ENCODE peak calls at places on chromosomes 3 and 15, in five cellular contexts. One of them, this sample, is unnamed.
A peak's percentile ranks its signal among the peaks of the same experiment; 100 is the strongest.

GRCh38 chr3:189276481-189277190 is 104.9 kb downstream of the TPRG1 start:
- DNase-seq in lower lobe of right lung: no peak
- DNase-seq in OCI-LY7: peak; percentile 8
- DNase-seq in spleen: no peak
- DNase-seq in fibroblast of lung: peak; percentile 86
- DNase-seq in this sample: no peak

GRCh38 chr3:191239439-191240035 is 40.5 kb downstream of the OSTN start:
- DNase-seq in lower lobe of right lung: no peak
- DNase-seq in OCI-LY7: no peak
- DNase-seq in spleen: no peak
- DNase-seq in fibroblast of lung: peak; percentile 12
- DNase-seq in this sample: no peak

GRCh38 chr3:129315386-129315991 is 36.8 kb downstream of the HMCES start:
- DNase-seq in lower lobe of right lung: peak; percentile 76
- DNase-seq in OCI-LY7: peak; percentile 78
- DNase-seq in spleen: peak; percentile 89
- DNase-seq in fibroblast of lung: peak; percentile 36
- DNase-seq in this sample: no peak

GRCh38 chr15:88385078-88385700 is 82.0 kb downstream of the MRPL46 start:
- DNase-seq in lower lobe of right lung: no peak
- DNase-seq in OCI-LY7: no peak
- DNase-seq in spleen: no peak
- DNase-seq in fibroblast of lung: peak; percentile 78
- DNase-seq in this sample: no peak

GRCh38 chr15:97648728-97649127 is 311.8 kb upstream of the ARRDC4 start:
- DNase-seq in lower lobe of right lung: no peak
- DNase-seq in OCI-LY7: no peak
- DNase-seq in spleen: no peak
- DNase-seq in fibroblast of lung: no peak
- DNase-seq in this sample: no peak

GRCh38 chr3:46559030-46559704 is 6.9 kb downstream of the LRRC2 start:
- DNase-seq in lower lobe of right lung: no peak
- DNase-seq in OCI-LY7: no peak
- DNase-seq in spleen: no peak
- DNase-seq in fibroblast of lung: no peak
- DNase-seq in this sample: no peak

GRCh38 chr3:127170794-127171193 is 22.1 kb upstream of the PRR23E start:
- DNase-seq in lower lobe of right lung: no peak
- DNase-seq in OCI-LY7: no peak
- DNase-seq in spleen: no peak
- DNase-seq in fibroblast of lung: peak; percentile 78
- DNase-seq in this sample: no peak

GRCh38 chr3:56970401-56971002 is 90.0 kb upstream of the SPATA12 start:
- DNase-seq in lower lobe of right lung: no peak
- DNase-seq in OCI-LY7: peak; percentile 46
- DNase-seq in spleen: no peak
- DNase-seq in fibroblast of lung: peak; percentile 56
- DNase-seq in this sample: peak; percentile 29

GRCh38 chr3:30333903-30334302 is 272.5 kb upstream of the TGFBR2 start:
- DNase-seq in lower lobe of right lung: no peak
- DNase-seq in OCI-LY7: no peak
- DNase-seq in spleen: no peak
- DNase-seq in fibroblast of lung: peak; percentile 59
- DNase-seq in this sample: no peak

GRCh38 chr3:54954019-54954418 is 26.2 kb upstream of the LRTM1 start:
- DNase-seq in lower lobe of right lung: no peak
- DNase-seq in OCI-LY7: no peak
- DNase-seq in spleen: no peak
- DNase-seq in fibroblast of lung: peak; percentile 96
- DNase-seq in this sample: no peak

GRCh38 chr3:148750296-148750695 is 52.6 kb downstream of the AGTR1 start:
- DNase-seq in lower lobe of right lung: no peak
- DNase-seq in OCI-LY7: no peak
- DNase-seq in spleen: no peak
- DNase-seq in fibroblast of lung: peak; percentile 15
- DNase-seq in this sample: no peak

GRCh38 chr3:78139166-78139565 is 1099.3 kb downstream of the ROBO2 start:
- DNase-seq in lower lobe of right lung: no peak
- DNase-seq in OCI-LY7: no peak
- DNase-seq in spleen: no peak
- DNase-seq in fibroblast of lung: peak; percentile 86
- DNase-seq in this sample: no peak

GRCh38 chr3:134148534-134148933 is 102.1 kb downstream of the RYK start:
- DNase-seq in lower lobe of right lung: no peak
- DNase-seq in OCI-LY7: no peak
- DNase-seq in spleen: no peak
- DNase-seq in fibroblast of lung: peak; percentile 14
- DNase-seq in this sample: no peak

GRCh38 chr15:101276501-101277037 is 716 bp downstream of the SELENOS start:
- DNase-seq in lower lobe of right lung: no peak
- DNase-seq in OCI-LY7: peak; percentile 52
- DNase-seq in spleen: no peak
- DNase-seq in fibroblast of lung: no peak
- DNase-seq in this sample: no peak

GRCh38 chr15:89400997-89401590 is 66.5 kb upstream of the POLG start:
- DNase-seq in lower lobe of right lung: no peak
- DNase-seq in OCI-LY7: no peak
- DNase-seq in spleen: no peak
- DNase-seq in fibroblast of lung: no peak
- DNase-seq in this sample: no peak

GRCh38 chr3:27345959-27346865 is 23.0 kb downstream of the NEK10 start:
- DNase-seq in lower lobe of right lung: no peak
- DNase-seq in OCI-LY7: no peak
- DNase-seq in spleen: no peak
- DNase-seq in fibroblast of lung: no peak
- DNase-seq in this sample: no peak

GRCh38 chr3:50267280-50267913 is 1.6 kb upstream of the SEMA3B start:
- DNase-seq in lower lobe of right lung: peak; percentile 80
- DNase-seq in OCI-LY7: no peak
- DNase-seq in spleen: no peak
- DNase-seq in fibroblast of lung: peak; percentile 28
- DNase-seq in this sample: no peak

GRCh38 chr3:188396900-188397299 is 242.9 kb downstream of the LPP start:
- DNase-seq in lower lobe of right lung: no peak
- DNase-seq in OCI-LY7: no peak
- DNase-seq in spleen: no peak
- DNase-seq in fibroblast of lung: no peak
- DNase-seq in this sample: no peak

GRCh38 chr15:40338921-40339620 is 1.7 kb downstream of the CCDC9B start:
- DNase-seq in lower lobe of right lung: no peak
- DNase-seq in OCI-LY7: no peak
- DNase-seq in spleen: no peak
- DNase-seq in fibroblast of lung: peak; percentile 96
- DNase-seq in this sample: no peak

GRCh38 chr3:127525373-127525772 is 65.2 kb downstream of the TPRA1 start:
- DNase-seq in lower lobe of right lung: no peak
- DNase-seq in OCI-LY7: no peak
- DNase-seq in spleen: no peak
- DNase-seq in fibroblast of lung: peak; percentile 82
- DNase-seq in this sample: no peak

GRCh38 chr3:128432301-128432897 is 34.3 kb downstream of the DNAJB8 start:
- DNase-seq in lower lobe of right lung: no peak
- DNase-seq in OCI-LY7: no peak
- DNase-seq in spleen: no peak
- DNase-seq in fibroblast of lung: no peak
- DNase-seq in this sample: no peak

GRCh38 chr3:19885468-19885867 is 48.5 kb downstream of the EFHB start:
- DNase-seq in lower lobe of right lung: no peak
- DNase-seq in OCI-LY7: peak; percentile 56
- DNase-seq in spleen: no peak
- DNase-seq in fibroblast of lung: peak; percentile 25
- DNase-seq in this sample: peak; percentile 8

GRCh38 chr3:29561651-29562050 is 280.8 kb downstream of the RBMS3 start:
- DNase-seq in lower lobe of right lung: no peak
- DNase-seq in OCI-LY7: no peak
- DNase-seq in spleen: no peak
- DNase-seq in fibroblast of lung: no peak
- DNase-seq in this sample: no peak

GRCh38 chr15:79078763-79079395 is 11.7 kb downstream of the RASGRF1 start:
- DNase-seq in lower lobe of right lung: no peak
- DNase-seq in OCI-LY7: no peak
- DNase-seq in spleen: no peak
- DNase-seq in fibroblast of lung: no peak
- DNase-seq in this sample: no peak

GRCh38 chr3:13835246-13835645 is 44.6 kb downstream of the WNT7A start:
- DNase-seq in lower lobe of right lung: no peak
- DNase-seq in OCI-LY7: no peak
- DNase-seq in spleen: peak; percentile 32
- DNase-seq in fibroblast of lung: no peak
- DNase-seq in this sample: no peak

GRCh38 chr15:57503051-57503702 is 88.5 kb upstream of the MYZAP start:
- DNase-seq in lower lobe of right lung: no peak
- DNase-seq in OCI-LY7: peak; percentile 8
- DNase-seq in spleen: no peak
- DNase-seq in fibroblast of lung: no peak
- DNase-seq in this sample: no peak

GRCh38 chr3:111765136-111765535 is 93.9 kb upstream of the PHLDB2 start:
- DNase-seq in lower lobe of right lung: no peak
- DNase-seq in OCI-LY7: no peak
- DNase-seq in spleen: no peak
- DNase-seq in fibroblast of lung: no peak
- DNase-seq in this sample: no peak

DNA sequence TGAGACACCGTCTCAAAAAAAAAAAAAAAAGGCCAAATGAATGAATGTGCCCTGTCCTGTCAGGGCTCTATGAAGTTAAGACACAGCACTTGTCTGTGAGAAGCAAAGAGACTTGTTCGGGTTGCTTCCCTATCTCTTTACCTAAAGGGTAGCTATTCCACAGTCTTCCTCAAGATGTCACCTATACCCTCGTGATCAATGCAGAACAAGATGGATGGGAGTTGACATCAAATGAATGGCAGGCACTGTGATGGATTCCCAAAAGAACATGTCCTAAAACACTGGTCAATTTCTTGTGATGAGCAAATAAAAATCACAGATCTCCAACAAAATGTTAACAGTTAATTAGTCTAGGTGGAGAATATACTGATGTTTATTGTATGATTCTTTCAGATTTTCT is 9.5 kb downstream of the TADA3 start:
- DNase-seq in lower lobe of right lung: no peak
- DNase-seq in OCI-LY7: peak; percentile 56
- DNase-seq in spleen: no peak
- DNase-seq in fibroblast of lung: no peak
- DNase-seq in this sample: no peak
- TF ChIP-seq CTCF in lower lobe of right lung: no peak
- TF ChIP-seq CTCF in OCI-LY7: peak; percentile 77
- TF ChIP-seq CTCF in spleen: no peak
- TF ChIP-seq CTCF in fibroblast of lung: no peak
- TF ChIP-seq CTCF in this sample: peak; percentile 26

DNA sequence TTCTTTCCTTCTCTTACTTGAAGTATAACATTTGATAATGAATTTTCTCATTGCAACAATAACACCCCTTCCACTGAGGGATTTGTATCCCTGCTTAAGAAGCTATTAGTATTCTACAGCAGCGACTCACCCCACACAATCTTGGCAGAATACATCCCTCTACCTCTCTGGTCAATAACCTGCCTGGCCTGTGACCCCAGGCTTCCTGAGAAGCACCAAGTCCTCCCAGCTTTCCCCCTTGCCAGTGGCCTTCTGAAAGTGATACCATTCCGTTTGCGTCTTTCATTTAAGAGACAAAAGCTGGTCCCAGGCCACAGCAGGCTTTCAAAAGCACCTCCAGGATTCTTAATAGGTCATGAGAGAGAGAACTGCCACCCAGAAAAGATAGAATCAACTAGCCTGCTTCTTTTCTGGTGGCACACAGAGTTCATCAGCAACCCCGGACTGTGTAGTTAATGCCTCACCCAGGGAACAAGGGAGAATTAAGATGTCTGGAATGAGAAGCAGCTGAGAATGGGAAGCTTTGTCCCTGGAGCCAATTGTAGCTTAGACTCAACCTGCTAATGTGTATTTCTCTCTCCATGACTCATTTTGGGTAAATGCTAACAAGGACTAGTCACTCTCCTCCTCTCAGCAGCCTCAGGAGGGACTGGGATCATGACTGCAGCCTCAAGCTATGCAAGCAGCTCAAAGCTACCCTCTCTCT is 101.0 kb upstream of the CPNE4 start:
- DNase-seq in lower lobe of right lung: no peak
- DNase-seq in OCI-LY7: no peak
- DNase-seq in spleen: no peak
- DNase-seq in fibroblast of lung: peak; percentile 99
- DNase-seq in this sample: no peak
- H3K4me3 ChIP-seq in lower lobe of right lung: no peak overlapping the region
- H3K4me3 ChIP-seq in OCI-LY7: no peak overlapping the region
- H3K4me3 ChIP-seq in spleen: no peak overlapping the region
- H3K4me3 ChIP-seq in fibroblast of lung: no peak overlapping the region
- H3K4me3 ChIP-seq in this sample: no peak overlapping the region

GRCh38 chr3:125602752-125603649 is 7.7 kb upstream of the OSBPL11 start:
- DNase-seq in lower lobe of right lung: no peak
- DNase-seq in OCI-LY7: no peak
- DNase-seq in spleen: no peak
- DNase-seq in fibroblast of lung: peak; percentile 86
- DNase-seq in this sample: no peak
- TF ChIP-seq CTCF in lower lobe of right lung: no peak
- TF ChIP-seq CTCF in OCI-LY7: peak; percentile 12
- TF ChIP-seq CTCF in spleen: no peak
- TF ChIP-seq CTCF in fibroblast of lung: peak; percentile 12
- TF ChIP-seq CTCF in this sample: no peak

DNA sequence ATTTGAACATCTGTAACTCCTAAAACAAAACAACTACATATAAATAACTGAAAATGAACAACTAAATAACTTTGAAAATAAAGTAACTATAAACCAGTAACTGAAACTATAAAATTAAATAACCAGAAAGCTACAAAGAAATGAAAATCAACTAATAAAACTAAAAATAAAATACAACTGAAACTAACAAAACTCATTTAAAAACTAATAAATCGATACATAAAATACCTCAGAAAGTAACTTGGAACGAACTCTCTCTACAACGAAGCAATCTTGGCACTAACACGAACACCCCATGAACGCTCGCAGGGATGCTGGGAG is 15.9 kb upstream of the LAMP3 start:
- DNase-seq in lower lobe of right lung: no peak
- DNase-seq in OCI-LY7: no peak
- DNase-seq in spleen: no peak
- DNase-seq in fibroblast of lung: no peak
- DNase-seq in this sample: no peak
- H3K4me3 ChIP-seq in lower lobe of right lung: peak overlapping the region; percentile 62
- H3K4me3 ChIP-seq in OCI-LY7: no peak overlapping the region
- H3K4me3 ChIP-seq in spleen: peak overlapping the region; percentile 33
- H3K4me3 ChIP-seq in fibroblast of lung: peak overlapping the region; percentile 46
- H3K4me3 ChIP-seq in this sample: peak overlapping the region; percentile 5

DNA sequence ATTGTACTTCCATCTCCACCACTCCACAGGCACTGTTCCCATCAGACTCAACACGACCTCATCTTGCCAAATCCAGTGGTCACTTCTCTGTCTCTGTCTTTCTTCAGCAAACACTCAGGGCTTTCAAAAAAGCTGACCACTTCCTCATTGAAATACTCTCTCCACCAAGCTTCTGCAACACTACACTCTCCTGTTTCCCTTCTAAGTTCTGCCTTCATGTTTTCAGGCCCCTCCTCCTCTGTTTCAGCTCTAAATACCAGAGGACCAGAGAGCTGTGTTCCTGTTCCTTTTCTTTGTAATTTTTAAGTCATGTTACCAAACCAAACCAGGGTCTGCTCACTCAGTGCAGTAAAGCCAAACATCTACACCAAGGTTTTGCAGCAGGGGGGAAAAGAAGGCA is 33.8 kb upstream of the ACP3 start:
- DNase-seq in lower lobe of right lung: no peak
- DNase-seq in OCI-LY7: no peak
- DNase-seq in spleen: no peak
- DNase-seq in fibroblast of lung: peak; percentile 15
- DNase-seq in this sample: no peak
- TF ChIP-seq CTCF in lower lobe of right lung: no peak
- TF ChIP-seq CTCF in OCI-LY7: no peak
- TF ChIP-seq CTCF in spleen: no peak
- TF ChIP-seq CTCF in fibroblast of lung: no peak
- TF ChIP-seq CTCF in this sample: no peak

This sample was measured in GM12864.